ENCODE peak calls at places on chromosomes 3 and 15, in seven cellular contexts. One of them, this sample, is unnamed.
A peak's percentile ranks its signal among the peaks of the same experiment; 100 is the strongest.

GRCh38 chr3:21256932-21257331 is 494.1 kb downstream of the ZNF385D start:
- DNase-seq in Kasumi-1: no peak
- DNase-seq in iris pigment epithelial cell: no peak
- DNase-seq in NCI-H187: no peak
- DNase-seq in astrocyte of the spinal cord: no peak
- DNase-seq in ACHN: no peak
- DNase-seq in GM04503: no peak
- DNase-seq in this sample: no peak

GRCh38 chr15:64379216-64379960 is 1.9 kb downstream of the PCLAF start:
- DNase-seq in GM04503: no peak
- DNase-seq in NCI-H187: no peak
- DNase-seq in iris pigment epithelial cell: no peak
- DNase-seq in Kasumi-1: no peak
- DNase-seq in ACHN: no peak
- DNase-seq in astrocyte of the spinal cord: peak; percentile 4
- DNase-seq in this sample: no peak

GRCh38 chr3:121793078-121793477 is 41.8 kb downstream of the IQCB1 start:
- DNase-seq in iris pigment epithelial cell: no peak
- DNase-seq in GM04503: no peak
- DNase-seq in astrocyte of the spinal cord: no peak
- DNase-seq in NCI-H187: no peak
- DNase-seq in ACHN: no peak
- DNase-seq in Kasumi-1: no peak
- DNase-seq in this sample: no peak

GRCh38 chr15:70474682-70475438 is 288.5 kb downstream of the UACA start:
- DNase-seq in Kasumi-1: peak; percentile 66
- DNase-seq in iris pigment epithelial cell: peak; percentile 93
- DNase-seq in NCI-H187: no peak
- DNase-seq in astrocyte of the spinal cord: peak; percentile 99
- DNase-seq in ACHN: peak; percentile 96
- DNase-seq in GM04503: peak; percentile 100
- DNase-seq in this sample: peak; percentile 76

GRCh38 chr15:74192751-74193150 is 9.8 kb downstream of the STRA6 start:
- DNase-seq in Kasumi-1: no peak
- DNase-seq in ACHN: no peak
- DNase-seq in iris pigment epithelial cell: no peak
- DNase-seq in NCI-H187: no peak
- DNase-seq in astrocyte of the spinal cord: no peak
- DNase-seq in GM04503: no peak
- DNase-seq in this sample: no peak

GRCh38 chr3:139710212-139710611 is 32.4 kb upstream of the NMNAT3 start:
- DNase-seq in astrocyte of the spinal cord: no peak
- DNase-seq in GM04503: no peak
- DNase-seq in NCI-H187: no peak
- DNase-seq in ACHN: no peak
- DNase-seq in iris pigment epithelial cell: no peak
- DNase-seq in Kasumi-1: no peak
- DNase-seq in this sample: no peak

GRCh38 chr3:124557-125179 is 71.9 kb upstream of the CHL1 start:
- DNase-seq in NCI-H187: no peak
- DNase-seq in iris pigment epithelial cell: no peak
- DNase-seq in Kasumi-1: no peak
- DNase-seq in astrocyte of the spinal cord: no peak
- DNase-seq in GM04503: no peak
- DNase-seq in ACHN: no peak
- DNase-seq in this sample: no peak

GRCh38 chr3:160808838-160809237 is 52.8 kb downstream of the PPM1L start:
- DNase-seq in astrocyte of the spinal cord: no peak
- DNase-seq in NCI-H187: no peak
- DNase-seq in Kasumi-1: no peak
- DNase-seq in GM04503: no peak
- DNase-seq in iris pigment epithelial cell: no peak
- DNase-seq in ACHN: no peak
- DNase-seq in this sample: no peak

GRCh38 chr15:29859981-29860745 is 37.9 kb upstream of the TJP1 start:
- DNase-seq in astrocyte of the spinal cord: peak; percentile 84
- DNase-seq in NCI-H187: no peak
- DNase-seq in ACHN: peak; percentile 48
- DNase-seq in Kasumi-1: no peak
- DNase-seq in iris pigment epithelial cell: peak; percentile 80
- DNase-seq in GM04503: no peak
- DNase-seq in this sample: no peak

GRCh38 chr15:41465822-41466421 is 27.8 kb upstream of the ITPKA start:
- DNase-seq in astrocyte of the spinal cord: peak; percentile 69
- DNase-seq in Kasumi-1: peak; percentile 49
- DNase-seq in iris pigment epithelial cell: peak; percentile 70
- DNase-seq in GM04503: no peak
- DNase-seq in NCI-H187: no peak
- DNase-seq in ACHN: peak; percentile 61
- DNase-seq in this sample: no peak

GRCh38 chr3:182292586-182292985 is 500.7 kb upstream of the ATP11B start:
- DNase-seq in iris pigment epithelial cell: no peak
- DNase-seq in Kasumi-1: no peak
- DNase-seq in ACHN: no peak
- DNase-seq in GM04503: no peak
- DNase-seq in NCI-H187: no peak
- DNase-seq in astrocyte of the spinal cord: no peak
- DNase-seq in this sample: no peak

GRCh38 chr3:150345021-150345538 is 63.0 kb upstream of the TSC22D2 start:
- DNase-seq in astrocyte of the spinal cord: no peak
- DNase-seq in iris pigment epithelial cell: no peak
- DNase-seq in NCI-H187: no peak
- DNase-seq in GM04503: no peak
- DNase-seq in Kasumi-1: no peak
- DNase-seq in ACHN: peak; percentile 83
- DNase-seq in this sample: no peak

GRCh38 chr3:123295171-123295900 is 93.6 kb downstream of the SEC22A start:
- DNase-seq in ACHN: no peak
- DNase-seq in astrocyte of the spinal cord: no peak
- DNase-seq in Kasumi-1: no peak
- DNase-seq in iris pigment epithelial cell: no peak
- DNase-seq in GM04503: no peak
- DNase-seq in NCI-H187: no peak
- DNase-seq in this sample: no peak

GRCh38 chr3:157093096-157093495 is 66.9 kb downstream of the CCNL1 start:
- DNase-seq in astrocyte of the spinal cord: no peak
- DNase-seq in GM04503: no peak
- DNase-seq in Kasumi-1: no peak
- DNase-seq in NCI-H187: no peak
- DNase-seq in ACHN: no peak
- DNase-seq in iris pigment epithelial cell: no peak
- DNase-seq in this sample: no peak